ENCODE peak calls at places on chromosomes 12 and 14, in seven cellular contexts. J is astrocyte of the spinal cord; Q is thyroid gland; D is left ventricle myocardium inferior; I is cardiac fibroblast; N is CD8-positive, alpha-beta T cell; R is IMR-90. V is an unnamed sample.

GRCh38 chr12:108711486-108712163 is 19.7 kb downstream of the CORO1C start:
- DNase-seq in J (no peak), Q (no peak), D (no peak), I (no peak), N (no peak), R (no peak), V (no peak)

GRCh38 chr12:44774815-44775411 is 101.2 kb downstream of the NELL2 start:
- DNase-seq in J (no peak), Q (peak; percentile 43), D (no peak), I (peak; percentile 7), N (peak; percentile 74), R (peak; percentile 1), V (no peak)

GRCh38 chr12:115752913-115753726 is 524.4 kb downstream of the MED13L start:
- DNase-seq in J (peak; percentile 74), Q (peak; percentile 46), D (no peak), I (peak; percentile 82), N (no peak), R (peak; percentile 77), V (no peak)

GRCh38 chr14:38964630-38965029 is 138.4 kb downstream of the SEC23A start:
- DNase-seq in J (peak; percentile 52), Q (peak; percentile 48), D (no peak), I (peak; percentile 18), N (no peak), R (peak; percentile 36), V (no peak)

GRCh38 chr12:50527086-50527726 is 22.4 kb downstream of the DIP2B start:
- DNase-seq in J (no peak), Q (no peak), D (no peak), I (no peak), N (no peak), R (no peak), V (no peak)

GRCh38 chr12:49659753-49660152 is 36.4 kb downstream of the PRPF40B start:
- DNase-seq in J (no peak), Q (no peak), D (no peak), I (no peak), N (no peak), R (no peak), V (no peak)

GRCh38 chr12:59182191-59182590 is 261.9 kb upstream of the LRIG3 start:
- DNase-seq in J (no peak), Q (no peak), D (no peak), I (no peak), N (no peak), R (no peak), V (no peak)

GRCh38 chr12:82833461-82833860 is 146.8 kb downstream of the TMTC2 start:
- DNase-seq in J (no peak), Q (no peak), D (no peak), I (peak; percentile 8), N (no peak), R (no peak), V (no peak)

GRCh38 chr12:79982371-79983062 is 47.6 kb upstream of the PPP1R12A start:
- DNase-seq in J (no peak), Q (no peak), D (no peak), I (no peak), N (no peak), R (no peak), V (no peak)

GRCh38 chr14:47020500-47020899 is 368.9 kb upstream of the RPL10L start:
- DNase-seq in J (no peak), Q (no peak), D (no peak), I (no peak), N (no peak), R (no peak), V (no peak)

GRCh38 chr14:54420478-54421116 is 20.6 kb downstream of the CNIH1 start:
- DNase-seq in J (peak; percentile 64), Q (peak; percentile 10), D (no peak), I (peak; percentile 76), N (no peak), R (peak; percentile 58), V (no peak)

GRCh38 chr14:104546591-104547309 is 32.8 kb upstream of the C14orf180 start:
- DNase-seq in J (no peak), Q (no peak), D (no peak), I (no peak), N (no peak), R (no peak), V (no peak)

GRCh38 chr14:45716506-45716905 is 463.5 kb upstream of the MIS18BP1 start:
- DNase-seq in J (peak; percentile 12), Q (no peak), D (no peak), I (no peak), N (no peak), R (no peak), V (no peak)

GRCh38 chr12:131092911-131093901 is 139.5 kb downstream of the ADGRD1 start:
- DNase-seq in J (no peak), Q (no peak), D (no peak), I (no peak), N (no peak), R (no peak), V (peak; percentile 80)

GRCh38 chr14:90534091-90534837 is 137.4 kb downstream of the CALM1 start:
- DNase-seq in J (peak; percentile 28), Q (no peak), D (no peak), I (peak; percentile 54), N (no peak), R (peak; percentile 22), V (no peak)

GRCh38 chr14:93337143-93337753 is 4.4 kb upstream of the BTBD7 start:
- DNase-seq in J (no peak), Q (no peak), D (no peak), I (no peak), N (no peak), R (no peak), V (no peak)

GRCh38 chr12:119180380-119181040 is 1.8 kb downstream of the HSPB8 start:
- DNase-seq in J (peak; percentile 43), Q (peak; percentile 34), D (no peak), I (peak; percentile 72), N (no peak), R (peak; percentile 66), V (no peak)

GRCh38 chr14:103001226-103001625 is 56.1 kb downstream of the CDC42BPB start:
- DNase-seq in J (no peak), Q (no peak), D (no peak), I (no peak), N (no peak), R (no peak), V (no peak)

GRCh38 chr14:52922656-52923055 is 28.2 kb downstream of the FERMT2 start:
- DNase-seq in J (peak; percentile 64), Q (no peak), D (no peak), I (peak; percentile 51), N (no peak), R (peak; percentile 69), V (no peak)

GRCh38 chr14:100850841-100851585 is 25.1 kb downstream of the MEG3 start:
- DNase-seq in J (no peak), Q (peak; percentile 37), D (peak; percentile 58), I (no peak), N (peak; percentile 78), R (no peak), V (peak; percentile 16)

GRCh38 chr12:112133418-112133817 is 8.1 kb downstream of the TRAFD1 start:
- DNase-seq in J (no peak), Q (no peak), D (no peak), I (no peak), N (no peak), R (no peak), V (no peak)

GRCh38 chr12:112130461-112130998 is 5.2 kb downstream of the TRAFD1 start:
- DNase-seq in J (peak; percentile 38), Q (no peak), D (no peak), I (no peak), N (no peak), R (peak; percentile 36), V (no peak)

GRCh38 chr12:112134731-112135130 is 9.4 kb downstream of the TRAFD1 start:
- DNase-seq in J (no peak), Q (no peak), D (no peak), I (no peak), N (no peak), R (no peak), V (no peak)

GRCh38 chr12:112126916-112127315 is 1.6 kb downstream of the TRAFD1 start:
- DNase-seq in J (no peak), Q (no peak), D (no peak), I (no peak), N (no peak), R (peak; percentile 59), V (no peak)

DNA sequence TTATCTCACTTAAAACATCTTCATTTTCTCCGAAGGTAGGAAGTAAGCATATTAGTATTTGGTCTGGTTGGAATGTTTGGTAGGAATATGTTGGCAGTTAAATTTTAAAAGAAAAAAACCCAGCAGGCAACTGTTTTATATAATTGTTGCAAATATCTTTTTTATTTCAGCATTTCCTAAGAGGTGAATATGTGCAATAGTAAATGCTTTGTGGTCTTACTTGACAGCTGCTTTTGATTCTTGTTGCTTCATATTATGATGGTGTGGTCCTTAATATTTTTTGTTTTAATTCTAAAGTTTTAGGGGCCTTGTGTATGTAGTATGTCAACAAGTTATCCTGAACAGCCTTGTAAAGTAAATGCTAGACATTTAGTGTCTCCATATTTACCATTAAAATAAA is 6.3 kb downstream of the TRAFD1 start:
- DNase-seq in J (no peak), Q (no peak), D (no peak), I (no peak), N (no peak), R (no peak), V (no peak)
- H3K4me3 ChIP-seq in J (no peak overlapping the region), Q (no peak overlapping the region), D (no peak overlapping the region), I (no peak overlapping the region), N (no peak overlapping the region), R (no peak overlapping the region), V (no peak overlapping the region)

GRCh38 chr12:52534482-52534881 is 14.3 kb upstream of the KRT5 start:
- DNase-seq in J (no peak), Q (no peak), D (no peak), I (no peak), N (no peak), R (no peak), V (no peak)
- TF ChIP-seq CTCF in J (no peak), Q (no peak), D (peak; percentile 20), I (peak; percentile 5), N (no peak), R (no peak), V (no peak)

DNA sequence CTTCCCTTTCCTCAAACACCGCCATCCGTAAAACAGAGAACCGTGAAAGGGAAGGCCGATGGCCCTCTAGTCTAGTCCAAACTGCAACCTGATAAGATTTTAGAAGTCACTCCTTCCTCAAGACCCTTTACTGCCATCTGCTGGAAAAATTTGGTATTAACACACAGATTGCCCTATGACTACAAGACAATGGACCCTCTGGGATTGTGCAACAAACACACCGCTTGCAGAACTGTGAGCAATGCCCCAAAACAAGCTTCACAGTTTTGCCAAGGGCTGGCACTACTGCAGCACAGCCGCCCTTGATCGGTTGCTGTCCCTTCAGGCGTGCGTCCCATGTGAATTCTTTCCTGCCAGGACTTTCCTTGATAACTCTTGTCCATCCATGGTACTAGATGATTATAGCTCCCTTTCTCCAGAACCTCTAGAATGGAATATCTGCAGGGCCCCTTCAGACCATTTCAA is 23.1 kb downstream of the LLPH start:
- DNase-seq in J (peak; percentile 92), Q (peak; percentile 46), D (no peak), I (peak; percentile 96), N (peak; percentile 25), R (peak; percentile 94), V (peak; percentile 65)
- H3K4me3 ChIP-seq in J (no peak overlapping the region), Q (no peak overlapping the region), D (no peak overlapping the region), I (no peak overlapping the region), N (no peak overlapping the region), R (no peak overlapping the region), V (no peak overlapping the region)

DNA sequence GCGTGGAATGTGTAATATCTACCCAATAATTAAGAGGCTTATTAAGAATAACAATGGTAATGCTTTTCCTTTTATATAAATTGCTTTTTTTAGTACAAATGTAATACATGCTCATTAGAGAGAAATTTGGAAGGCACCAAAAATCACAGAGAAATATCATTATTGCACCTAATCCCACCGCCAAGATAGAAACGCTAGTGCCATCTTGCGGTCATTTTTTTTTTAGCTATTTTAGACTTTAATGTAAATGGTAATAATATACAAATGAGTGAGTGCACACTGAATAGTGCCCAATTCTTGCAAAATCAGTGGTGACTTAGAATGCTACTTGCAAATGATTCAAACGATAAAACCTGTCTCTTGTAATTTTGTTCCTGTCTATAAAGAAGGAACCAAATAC is 576.8 kb upstream of the TMEM132C start:
- DNase-seq in J (no peak), Q (no peak), D (no peak), I (no peak), N (no peak), R (no peak), V (no peak)
- TF ChIP-seq CTCF in J (no peak), Q (peak; percentile 15), D (no peak), I (no peak), N (no peak), R (peak; percentile 39), V (no peak)